ENCODE peak calls at places on chromosome 14, in four cellular contexts. One of them, this sample, is unnamed.

GRCh38 chr14:103141117-103141796 is 18.0 kb downstream of the TNFAIP2 start:
- DNase-seq in uterus: no peak
- DNase-seq in choroid plexus epithelial cell: peak
- DNase-seq in cardiac muscle cell: peak
- DNase-seq in this sample: no peak

GRCh38 chr14:61511558-61511924 is 183.8 kb upstream of the HIF1A start:
- DNase-seq in cardiac muscle cell: no peak
- DNase-seq in choroid plexus epithelial cell: no peak
- DNase-seq in uterus: no peak
- DNase-seq in this sample: no peak

GRCh38 chr14:96424104-96424989 is 32.4 kb downstream of the AK7 start:
- DNase-seq in uterus: no peak
- DNase-seq in cardiac muscle cell: peak
- DNase-seq in choroid plexus epithelial cell: peak
- DNase-seq in this sample: no peak

GRCh38 chr14:83548061-83548839 is 1981.7 kb upstream of the FLRT2 start:
- DNase-seq in uterus: no peak
- DNase-seq in cardiac muscle cell: peak
- DNase-seq in choroid plexus epithelial cell: peak
- DNase-seq in this sample: no peak

GRCh38 chr14:103512701-103513611 is 9.7 kb downstream of the CKB start:
- DNase-seq in choroid plexus epithelial cell: peak
- DNase-seq in uterus: peak
- DNase-seq in cardiac muscle cell: no peak
- DNase-seq in this sample: no peak

GRCh38 chr14:52033131-52033642 is 35.7 kb downstream of the NID2 start:
- DNase-seq in cardiac muscle cell: peak
- DNase-seq in uterus: no peak
- DNase-seq in choroid plexus epithelial cell: peak
- DNase-seq in this sample: no peak

GRCh38 chr14:101929946-101930345 is 34.4 kb upstream of the DYNC1H1 start:
- DNase-seq in cardiac muscle cell: no peak
- DNase-seq in uterus: no peak
- DNase-seq in choroid plexus epithelial cell: no peak
- DNase-seq in this sample: no peak

GRCh38 chr14:71636820-71637471 is 295.3 kb upstream of the RGS6 start:
- DNase-seq in uterus: no peak
- DNase-seq in choroid plexus epithelial cell: no peak
- DNase-seq in cardiac muscle cell: no peak
- DNase-seq in this sample: no peak

GRCh38 chr14:58572092-58572853 is 65.5 kb upstream of the DACT1 start:
- DNase-seq in choroid plexus epithelial cell: peak
- DNase-seq in uterus: no peak
- DNase-seq in cardiac muscle cell: peak
- DNase-seq in this sample: peak

GRCh38 chr14:89773644-89774316 is 180.8 kb downstream of the EFCAB11 start:
- DNase-seq in uterus: no peak
- DNase-seq in choroid plexus epithelial cell: no peak
- DNase-seq in cardiac muscle cell: peak
- DNase-seq in this sample: no peak

GRCh38 chr14:73026243-73026844 is 562 bp downstream of the ZFYVE1 start:
- DNase-seq in cardiac muscle cell: no peak
- DNase-seq in choroid plexus epithelial cell: no peak
- DNase-seq in uterus: no peak
- DNase-seq in this sample: no peak

GRCh38 chr14:35229495-35230089 is 62.6 kb upstream of the PSMA6 start:
- DNase-seq in cardiac muscle cell: peak
- DNase-seq in choroid plexus epithelial cell: no peak
- DNase-seq in uterus: no peak
- DNase-seq in this sample: no peak

GRCh38 chr14:70663707-70664179 is 22.0 kb downstream of the TTC9 start:
- DNase-seq in choroid plexus epithelial cell: peak
- DNase-seq in uterus: no peak
- DNase-seq in cardiac muscle cell: peak
- DNase-seq in this sample: no peak

GRCh38 chr14:25484194-25484593 is 434.2 kb upstream of the STXBP6 start:
- DNase-seq in uterus: no peak
- DNase-seq in choroid plexus epithelial cell: no peak
- DNase-seq in cardiac muscle cell: no peak
- DNase-seq in this sample: no peak

GRCh38 chr14:67425603-67426002 is 13.6 kb upstream of the PLEK2 start:
- DNase-seq in uterus: no peak
- DNase-seq in cardiac muscle cell: no peak
- DNase-seq in choroid plexus epithelial cell: no peak
- DNase-seq in this sample: no peak

GRCh38 chr14:29681308-29681707 is 246.3 kb downstream of the PRKD1 start:
- DNase-seq in cardiac muscle cell: no peak
- DNase-seq in uterus: no peak
- DNase-seq in choroid plexus epithelial cell: no peak
- DNase-seq in this sample: no peak

GRCh38 chr14:99725774-99726537 is 41.9 kb downstream of the CYP46A1 start:
- DNase-seq in choroid plexus epithelial cell: no peak
- DNase-seq in uterus: no peak
- DNase-seq in cardiac muscle cell: no peak
- DNase-seq in this sample: no peak

This sample was measured in T1000.